ENCODE peak calls at places on chromosomes 16 and 17, in four cellular contexts. Q is testis, Z is stomach, V is GM12878. A is an unnamed sample.
A peak's percentile ranks its signal among the peaks of the same experiment; 100 is the strongest.

GRCh38 chr17:70053241-70054234 is 21.5 kb upstream of the KCNJ16 start:
- DNase-seq in Q (peak; percentile 24), V (no peak), Z (no peak), A (no peak)

GRCh38 chr16:15576960-15577958 is 65.7 kb downstream of the MARF1 start:
- DNase-seq in Q (peak; percentile 55), V (no peak), Z (peak; percentile 50), A (no peak)

GRCh38 chr16:78368121-78369102 is 269.0 kb downstream of the WWOX start:
- DNase-seq in V (no peak), Z (no peak), Q (no peak), A (no peak)

GRCh38 chr17:954431-955164 is 25.0 kb downstream of the NXN start:
- DNase-seq in Z (no peak), Q (no peak), V (no peak), A (peak; percentile 53)

GRCh38 chr16:15601212-15601879 is 41.6 kb downstream of the MARF1 start:
- DNase-seq in Z (no peak), Q (no peak), V (no peak), A (no peak)

GRCh38 chr16:723695-724094 is 2.5 kb downstream of the CCDC78 start:
- DNase-seq in Q (no peak), Z (no peak), V (no peak), A (no peak)

GRCh38 chr17:18234853-18235380 is 9.5 kb downstream of the LLGL1 start:
- DNase-seq in V (no peak), Z (no peak), Q (no peak), A (no peak)

GRCh38 chr16:73996624-73997339 is 299.8 kb upstream of the PSMD7 start:
- DNase-seq in V (no peak), Q (no peak), Z (peak; percentile 63), A (no peak)

GRCh38 chr17:12402963-12403622 is 262.6 kb upstream of the MYOCD start:
- DNase-seq in Z (no peak), Q (no peak), V (no peak), A (no peak)

GRCh38 chr17:54903375-54903774 is 2.7 kb downstream of the TOM1L1 start:
- DNase-seq in V (no peak), Q (peak; percentile 58), Z (peak; percentile 86), A (no peak)

GRCh38 chr16:54546481-54546880 is 259.9 kb upstream of the IRX3 start:
- DNase-seq in Z (no peak), V (no peak), Q (no peak), A (no peak)

GRCh38 chr17:9456265-9456664 is 119.4 kb downstream of the STX8 start:
- DNase-seq in Z (no peak), V (no peak), Q (no peak), A (peak; percentile 21)

GRCh38 chr17:77285594-77286390 is 145.0 kb downstream of the SEC14L1 start:
- DNase-seq in Z (peak; percentile 85), V (no peak), Q (no peak), A (no peak)

GRCh38 chr16:23597003-23597756 is 1.1 kb upstream of the NDUFAB1 start:
- DNase-seq in Q (peak; percentile 89), Z (no peak), V (no peak), A (no peak)

GRCh38 chr17:16287563-16288027 is 65.7 kb downstream of the CENPV start:
- DNase-seq in V (peak; percentile 80), Z (peak; percentile 37), Q (no peak), A (peak; percentile 23)

GRCh38 chr17:8846768-8847211 is 20.7 kb downstream of the PIK3R6 start:
- DNase-seq in V (no peak), Z (no peak), Q (peak; percentile 44), A (no peak)

GRCh38 chr16:53614346-53614745 is 89.3 kb downstream of the RPGRIP1L start:
- DNase-seq in Z (no peak), Q (no peak), V (no peak), A (no peak)

GRCh38 chr17:31674305-31674704 is 184.7 kb downstream of the COPRS start:
- DNase-seq in Q (no peak), Z (no peak), V (no peak), A (no peak)

GRCh38 chr16:12143776-12144175 is 167.2 kb downstream of the SNX29 start:
- DNase-seq in Q (no peak), V (no peak), Z (no peak), A (no peak)

GRCh38 chr16:83813818-83814653 is 6.3 kb downstream of the HSBP1 start:
- DNase-seq in Q (no peak), V (no peak), Z (no peak), A (peak; percentile 46)

GRCh38 chr17:79530361-79531105 is 80.3 kb downstream of the RBFOX3 start:
- DNase-seq in Z (no peak), V (no peak), Q (no peak), A (no peak)

GRCh38 chr17:76156662-76156991 is 15.6 kb upstream of the FOXJ1 start:
- DNase-seq in Q (no peak), Z (no peak), V (no peak), A (no peak)

GRCh38 chr17:30824002-30824355 is 513 bp downstream of the CRLF3 start:
- DNase-seq in Q (no peak), Z (no peak), V (no peak), A (peak; percentile 28)

GRCh38 chr17:28963841-28964240 is 12.5 kb upstream of the PHF12 start:
- DNase-seq in Z (no peak), Q (no peak), V (no peak), A (no peak)

GRCh38 chr17:74715144-74715543 is 2.4 kb upstream of the CD300LF start:
- DNase-seq in V (no peak), Q (peak; percentile 17), Z (peak; percentile 76), A (no peak)

GRCh38 chr16:84234656-84235285 is 5.0 kb downstream of the KCNG4 start:
- DNase-seq in Q (peak; percentile 21), V (no peak), Z (no peak), A (peak; percentile 32)

GRCh38 chr17:6531575-6531974 is 24.8 kb downstream of the PITPNM3 start:
- DNase-seq in V (no peak), Q (no peak), Z (no peak), A (no peak)

GRCh38 chr16:4608704-4608980 is 6.0 kb downstream of the UBALD1 start:
- DNase-seq in Z (no peak), V (no peak), Q (no peak), A (no peak)

GRCh38 chr16:60261425-60261824 is 1527.3 kb upstream of the GOT2 start:
- DNase-seq in Q (no peak), V (no peak), Z (no peak), A (no peak)

DNA sequence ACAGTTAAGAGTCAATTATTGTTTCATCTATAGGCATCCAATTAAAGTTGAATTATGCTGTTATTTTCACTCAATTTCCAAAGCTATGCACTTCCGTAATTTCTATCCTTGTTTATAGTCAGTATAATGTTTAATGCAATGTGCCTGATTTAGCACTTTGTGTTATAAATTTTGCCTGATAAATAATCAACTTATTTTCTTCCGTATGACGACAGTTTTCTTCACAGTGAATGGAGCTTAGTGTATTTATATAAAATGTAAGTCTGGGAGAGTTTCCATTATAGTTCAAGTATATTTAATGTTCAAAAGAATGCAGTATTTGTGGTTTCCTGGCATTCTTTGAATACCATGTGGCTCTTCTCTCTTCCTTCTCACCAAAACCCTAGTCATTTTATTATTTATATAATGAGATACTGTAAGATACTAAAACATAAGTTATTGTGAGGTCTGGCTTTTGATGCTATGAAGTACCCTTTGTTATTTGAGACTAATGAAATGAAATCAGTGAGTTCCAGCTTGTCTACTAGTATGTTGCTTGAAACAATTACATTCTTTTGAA is 240.6 kb downstream of the PRKCA start:
- DNase-seq in Q (no peak), Z (no peak), V (no peak), A (no peak)
- H3K4me1 ChIP-seq in Q (peaks cover 26% of the 10 kb centered on the region), Z (peaks cover 3% of the 10 kb centered on the region), V (peaks cover 9% of the 10 kb centered on the region), A (no peaks in the 10 kb centered on the region)

GRCh38 chr16:27365142-27366089 is 36.6 kb upstream of the IL21R start:
- DNase-seq in Z (no peak), Q (no peak), V (no peak), A (no peak)
- TF ChIP-seq POLR2A in Z (no peak), Q (no peak), V (no peak), A (no peak)

GRCh38 chr16:85304337-85304736 is 192.1 kb upstream of the CIBAR2 start:
- DNase-seq in Z (no peak), V (no peak), Q (no peak), A (no peak)

GRCh38 chr16:85308585-85309540 is 196.6 kb upstream of the CIBAR2 start:
- DNase-seq in Z (no peak), Q (no peak), V (no peak), A (no peak)

GRCh38 chr16:85307552-85308364 is 195.5 kb upstream of the CIBAR2 start:
- DNase-seq in V (no peak), Q (no peak), Z (no peak), A (no peak)

GRCh38 chr16:85306071-85306792 is 194.0 kb upstream of the CIBAR2 start:
- DNase-seq in V (peak; percentile 30), Z (peak; percentile 93), Q (peak; percentile 92), A (peak; percentile 97)

DNA sequence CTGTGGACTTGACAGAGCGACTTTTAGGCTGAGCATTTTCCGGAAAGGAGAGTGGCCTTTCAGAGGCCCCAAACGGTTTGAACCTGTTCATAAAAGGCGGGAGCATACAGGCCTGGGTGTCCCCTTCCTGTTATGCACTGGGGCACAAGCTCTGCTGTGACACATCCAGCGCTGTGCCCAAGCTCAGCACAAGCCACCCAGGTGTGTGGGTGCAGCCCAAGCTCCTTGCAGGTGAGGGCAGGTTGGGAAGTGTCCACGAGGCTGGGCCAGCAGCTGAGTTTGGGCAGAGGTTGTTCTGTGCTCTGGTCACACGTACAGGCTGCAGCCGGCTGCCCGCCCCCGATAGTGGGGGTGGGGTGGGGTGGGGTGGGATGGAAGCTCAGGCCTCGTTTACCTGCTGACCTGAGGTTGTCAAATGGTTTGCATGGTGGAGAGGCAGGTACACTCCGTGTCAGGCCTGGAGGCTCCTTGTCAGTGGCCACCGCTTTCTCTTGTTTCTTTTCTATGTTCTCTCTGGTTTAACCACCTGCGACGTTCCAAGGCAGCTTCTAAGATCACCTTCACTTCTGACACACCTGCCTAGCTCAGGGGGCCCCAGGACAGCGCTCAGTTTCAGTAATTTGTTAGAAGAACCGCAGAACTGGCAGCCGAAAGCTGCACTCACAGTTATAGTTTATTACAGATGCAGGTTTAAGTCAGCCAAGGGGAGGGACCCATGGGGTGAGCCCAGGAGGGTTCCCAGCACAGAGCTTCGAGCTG is 194.7 kb upstream of the CIBAR2 start:
- DNase-seq in Z (no peak), V (no peak), Q (no peak), A (no peak)
- H3K4me1 ChIP-seq in Z (peaks cover 50% of the 10 kb centered on the region), V (peaks cover 22% of the 10 kb centered on the region), Q (peaks cover 68% of the 10 kb centered on the region), A (peaks cover 10% of the 10 kb centered on the region)

GRCh38 chr17:40818733-40819527 is 3.5 kb downstream of the KRT10 start:
- DNase-seq in Z (peak; percentile 83), V (no peak), Q (peak; percentile 84), A (peak; percentile 74)
- TF ChIP-seq POLR2A in Z (no peak), V (peak; percentile 85), Q (no peak), A (peak; percentile 80)

DNA sequence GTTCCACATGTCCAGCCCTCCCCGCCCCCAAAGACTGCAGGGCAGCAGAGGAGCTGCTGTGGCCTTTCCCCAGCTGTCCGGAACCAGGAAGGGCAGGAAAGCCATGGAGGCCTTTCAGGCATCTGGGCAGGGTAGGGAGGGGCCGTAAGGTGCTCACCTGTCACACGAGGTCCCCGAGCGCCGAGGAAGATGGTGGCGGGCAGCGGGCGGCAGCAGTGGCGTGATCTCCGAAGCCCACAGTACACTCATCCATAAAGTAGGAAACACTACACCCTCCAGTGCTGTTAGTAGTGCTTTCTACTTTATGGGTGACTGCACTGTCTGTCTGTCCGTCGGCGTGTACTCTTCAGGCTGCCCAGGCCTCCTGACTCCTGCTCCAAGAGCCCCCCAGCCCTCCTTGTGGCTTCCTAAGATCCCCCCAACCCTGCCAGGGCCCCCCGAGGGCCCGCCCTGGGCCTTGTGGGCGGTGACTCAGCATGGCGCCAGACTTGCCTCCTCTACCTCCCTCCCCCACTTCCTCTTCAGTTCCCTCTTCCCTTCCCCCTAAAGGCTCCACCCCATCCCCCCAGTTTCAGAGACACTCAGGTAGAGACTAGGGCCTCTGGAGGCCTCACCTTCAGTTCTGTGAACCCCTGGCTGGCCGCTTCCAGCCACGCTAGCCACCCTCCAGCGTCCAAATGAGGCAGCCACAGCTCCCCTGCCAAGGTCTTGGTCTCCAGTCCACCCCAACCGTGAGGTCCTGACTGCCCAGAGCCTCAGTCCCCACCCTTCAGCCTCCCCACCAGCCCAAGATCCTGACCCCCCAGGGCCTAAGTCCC is 2.6 kb upstream of the TSPOAP1 start:
- DNase-seq in Z (peak; percentile 45), Q (peak; percentile 30), V (no peak), A (no peak)
- H3K4me1 ChIP-seq in Z (peaks cover 3% of the 10 kb centered on the region), Q (peaks cover 9% of the 10 kb centered on the region), V (peaks cover 37% of the 10 kb centered on the region), A (no peaks in the 10 kb centered on the region)

A was measured in uterus.